ENCODE peak calls at places on chromosomes 3 and 15, in five cellular contexts. U is osteocyte; G is Calu3; Z is Panc1; F is CD8-positive, alpha-beta T cell. O is an unnamed sample.

GRCh38 chr15:84915011-84915958 is 30.8 kb downstream of the SLC28A1 start:
- DNase-seq in U (no peak), G (peak; percentile 97), Z (no peak), F (peak; percentile 40), O (peak; percentile 98)

GRCh38 chr3:167084566-167084965 is 295.5 kb downstream of the ZBBX start:
- DNase-seq in U (no peak), G (no peak), Z (no peak), F (no peak), O (no peak)

GRCh38 chr15:69154684-69155083 is 5.8 kb upstream of the GLCE start:
- DNase-seq in U (no peak), G (peak; percentile 43), Z (no peak), F (no peak), O (no peak)

GRCh38 chr3:20511863-20512262 is 325.9 kb upstream of the SGO1 start:
- DNase-seq in U (no peak), G (peak; percentile 12), Z (peak; percentile 25), F (no peak), O (no peak)

GRCh38 chr15:66565731-66566130 is at the start of gene LCTL:
- DNase-seq in U (peak; percentile 81), G (peak; percentile 25), Z (no peak), F (no peak), O (no peak)

GRCh38 chr15:66819084-66819483 is 117.0 kb downstream of the SMAD6 start:
- DNase-seq in U (no peak), G (peak; percentile 26), Z (no peak), F (no peak), O (no peak)

GRCh38 chr15:55353030-55353429 is 34.0 kb downstream of the PIGB start:
- DNase-seq in U (no peak), G (no peak), Z (no peak), F (no peak), O (no peak)

GRCh38 chr15:77630064-77630463 is 2.6 kb downstream of the LINGO1 start:
- DNase-seq in U (no peak), G (no peak), Z (no peak), F (no peak), O (no peak)

GRCh38 chr15:63421433-63421832 is 39.8 kb upstream of the CA12 start:
- DNase-seq in U (no peak), G (no peak), Z (no peak), F (no peak), O (no peak)

GRCh38 chr15:89797678-89798201 is 16.9 kb downstream of the ANPEP start:
- DNase-seq in U (no peak), G (no peak), Z (no peak), F (no peak), O (no peak)

GRCh38 chr3:4950351-4950784 is 28.9 kb upstream of the BHLHE40 start:
- DNase-seq in U (no peak), G (no peak), Z (no peak), F (no peak), O (no peak)

GRCh38 chr3:155026999-155027591 is 53.0 kb upstream of the MME start:
- DNase-seq in U (no peak), G (no peak), Z (no peak), F (no peak), O (no peak)

GRCh38 chr3:37456270-37456708 is 281.9 kb upstream of the LRRFIP2 start:
- DNase-seq in U (no peak), G (peak; percentile 9), Z (no peak), F (no peak), O (peak; percentile 30)

GRCh38 chr15:64422697-64423096 is 35.1 kb downstream of the TRIP4 start:
- DNase-seq in U (no peak), G (no peak), Z (no peak), F (no peak), O (no peak)

GRCh38 chr15:64429448-64429847 is 30.9 kb upstream of the ZNF609 start:
- DNase-seq in U (no peak), G (no peak), Z (no peak), F (no peak), O (no peak)

GRCh38 chr15:64423970-64424369 is 36.3 kb downstream of the TRIP4 start:
- DNase-seq in U (no peak), G (no peak), Z (no peak), F (no peak), O (no peak)

GRCh38 chr15:64430000-64430735 is 30.2 kb upstream of the ZNF609 start:
- DNase-seq in U (no peak), G (no peak), Z (no peak), F (peak; percentile 59), O (no peak)

GRCh38 chr15:64426845-64427465 is 33.4 kb upstream of the ZNF609 start:
- DNase-seq in U (no peak), G (peak; percentile 6), Z (peak; percentile 2), F (no peak), O (no peak)
- TF ChIP-seq CTCF in U (peak; percentile 52), G (no peak), Z (no peak), F (peak; percentile 39), O (no peak)

GRCh38 chr3:181103605-181104004 is 114.1 kb upstream of the DNAJC19 start:
- DNase-seq in U (no peak), G (peak; percentile 46), Z (no peak), F (no peak), O (peak; percentile 47)
- TF ChIP-seq CTCF in U (peak; percentile 13), G (peak; percentile 67), Z (peak; percentile 51), F (no peak), O (peak; percentile 74)

GRCh38 chr3:195250473-195251251 is 20.3 kb downstream of the XXYLT1 start:
- DNase-seq in U (peak; percentile 83), G (no peak), Z (no peak), F (no peak), O (peak; percentile 63)
- TF ChIP-seq CTCF in U (peak; percentile 62), G (no peak), Z (no peak), F (no peak), O (peak; percentile 62)

GRCh38 chr3:44061961-44062360 is 179.7 kb upstream of the TOPAZ1 start:
- DNase-seq in U (no peak), G (no peak), Z (no peak), F (no peak), O (no peak)

GRCh38 chr3:44067431-44067830 is 174.3 kb upstream of the TOPAZ1 start:
- DNase-seq in U (peak; percentile 63), G (no peak), Z (no peak), F (no peak), O (no peak)

GRCh38 chr3:44066806-44067205 is 174.9 kb upstream of the TOPAZ1 start:
- DNase-seq in U (peak; percentile 36), G (no peak), Z (no peak), F (no peak), O (no peak)

GRCh38 chr3:44065741-44066140 is 175.9 kb upstream of the TOPAZ1 start:
- DNase-seq in U (no peak), G (no peak), Z (no peak), F (no peak), O (no peak)

DNA sequence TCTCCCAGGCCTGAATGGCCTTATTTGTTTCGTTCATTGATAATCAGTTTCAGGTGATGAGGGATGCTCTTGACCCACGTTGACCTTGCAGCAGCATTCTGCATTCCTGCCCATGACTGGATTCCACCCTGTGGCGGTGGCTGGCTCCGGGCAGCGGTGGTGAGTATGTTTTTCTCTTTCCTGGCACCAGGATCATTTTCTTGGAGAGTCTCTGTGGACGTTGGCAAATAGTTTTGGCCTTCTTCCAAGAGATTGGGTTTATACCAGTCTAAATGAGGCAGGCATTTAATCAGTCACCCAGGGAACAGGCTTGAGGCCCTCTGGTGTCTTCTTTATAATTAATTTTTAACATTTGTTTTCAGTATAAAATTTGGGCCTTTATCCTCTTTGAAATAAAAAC is 176.4 kb upstream of the TOPAZ1 start:
- DNase-seq in U (no peak), G (peak; percentile 36), Z (no peak), F (no peak), O (no peak)
- TF ChIP-seq CTCF in U (no peak), G (no peak), Z (no peak), F (no peak), O (no peak)